ENCODE peak calls at places on chromosomes 7 and 10, in seven cellular contexts. F, R, U, J, H, O and B are unnamed samples.

GRCh38 chr7:200704-201103 is 8.3 kb downstream of the FAM20C start:
- DNase-seq in F (no peak), R (no peak), U (no peak), J (no peak), H (no peak), O (no peak), B (no peak)

GRCh38 chr10:8060704-8061121 is 6.2 kb downstream of the GATA3 start:
- DNase-seq in F (no peak), R (no peak), U (no peak), J (no peak), H (no peak), O (no peak), B (no peak)

GRCh38 chr7:22913116-22913515 is 90.5 kb upstream of the TOMM7 start:
- DNase-seq in F (no peak), R (no peak), U (no peak), J (no peak), H (no peak), O (no peak), B (no peak)

GRCh38 chr10:127418536-127419168 is 130.5 kb upstream of the NPS start:
- DNase-seq in F (no peak), R (no peak), U (no peak), J (no peak), H (no peak), O (no peak), B (no peak)

GRCh38 chr10:95290801-95291633 is at the start of gene PDLIM1:
- DNase-seq in F (peak), R (peak), U (peak), J (peak), H (peak), O (no peak), B (peak)

GRCh38 chr7:47119408-47119807 is 462.5 kb downstream of the TNS3 start:
- DNase-seq in F (no peak), R (no peak), U (no peak), J (no peak), H (no peak), O (no peak), B (no peak)

GRCh38 chr10:78188459-78188858 is 154.8 kb downstream of the RPS24 start:
- DNase-seq in F (no peak), R (no peak), U (no peak), J (no peak), H (no peak), O (no peak), B (no peak)

GRCh38 chr7:151104411-151105235 is 18.3 kb downstream of the AGAP3 start:
- DNase-seq in F (no peak), R (peak), U (no peak), J (no peak), H (no peak), O (no peak), B (no peak)

GRCh38 chr10:129963076-129963830 is 821 bp downstream of the EBF3 start:
- DNase-seq in F (peak), R (peak), U (peak), J (no peak), H (no peak), O (no peak), B (peak)

GRCh38 chr10:15333909-15334649 is 37.0 kb downstream of the FAM171A1 start:
- DNase-seq in F (no peak), R (no peak), U (peak), J (peak), H (no peak), O (no peak), B (no peak)

GRCh38 chr10:62856021-62856420 is 39.9 kb upstream of the EGR2 start:
- DNase-seq in F (no peak), R (no peak), U (no peak), J (no peak), H (no peak), O (no peak), B (no peak)

GRCh38 chr7:129845178-129845971 is 107.4 kb downstream of the UBE2H start:
- DNase-seq in F (no peak), R (peak), U (peak), J (no peak), H (no peak), O (peak), B (no peak)

GRCh38 chr7:91064052-91064451 is 200.2 kb upstream of the FZD1 start:
- DNase-seq in F (no peak), R (no peak), U (no peak), J (no peak), H (no peak), O (no peak), B (no peak)

GRCh38 chr10:71667374-71667750 is 52.2 kb downstream of the C10orf105 start:
- DNase-seq in F (no peak), R (no peak), U (no peak), J (no peak), H (no peak), O (no peak), B (no peak)

GRCh38 chr10:94183666-94184264 is 179.0 kb downstream of the NOC3L start:
- DNase-seq in F (no peak), R (peak), U (peak), J (peak), H (no peak), O (peak), B (no peak)

GRCh38 chr10:44752451-44753441 is 158.4 kb upstream of the TMEM72 start:
- DNase-seq in F (no peak), R (peak), U (peak), J (peak), H (no peak), O (peak), B (no peak)

GRCh38 chr10:13709931-13710690 is 123.3 kb downstream of the PRPF18 start:
- DNase-seq in F (no peak), R (no peak), U (no peak), J (no peak), H (no peak), O (no peak), B (no peak)

GRCh38 chr7:637826-638225 is 88.7 kb upstream of the DNAAF5 start:
- DNase-seq in F (no peak), R (no peak), U (no peak), J (no peak), H (peak), O (no peak), B (no peak)

GRCh38 chr7:92158660-92159575 is 20.0 kb downstream of the LRRD1 start:
- DNase-seq in F (no peak), R (peak), U (peak), J (peak), H (no peak), O (peak), B (no peak)